ENCODE peak calls at places on chromosomes 16 and 17, in five cellular contexts. E is Peyer's patch, M is A549, D is gastrocnemius medialis, H is left ventricle myocardium inferior. S is an unnamed sample.
A peak's percentile ranks its signal among the peaks of the same experiment; 100 is the strongest.

GRCh38 chr17:38891441-38891840 is 21.6 kb downstream of the LASP1 start:
- DNase-seq in M (no peak), D (no peak), E (no peak), H (no peak), S (no peak)

GRCh38 chr17:74303300-74303699 is 22.7 kb upstream of the KIF19 start:
- DNase-seq in D (no peak), M (no peak), H (no peak), E (no peak), S (no peak)

GRCh38 chr16:85498607-85499006 is 114.5 kb upstream of the GSE1 start:
- DNase-seq in H (no peak), M (no peak), D (peak; percentile 49), E (peak; percentile 77), S (no peak)

GRCh38 chr16:57863434-57864160 is 61.3 kb upstream of the KIFC3 start:
- DNase-seq in M (peak; percentile 65), E (peak; percentile 77), H (peak; percentile 45), D (peak; percentile 38), S (peak; percentile 78)

GRCh38 chr17:42536048-42536371 is at the start of gene NAGLU:
- DNase-seq in H (peak; percentile 98), E (peak; percentile 98), D (peak; percentile 95), M (peak; percentile 100), S (peak; percentile 97)

GRCh38 chr17:39146273-39146672 is 5.2 kb downstream of the PLXDC1 start:
- DNase-seq in E (no peak), H (no peak), D (no peak), M (no peak), S (no peak)

GRCh38 chr17:63407741-63408330 is 38.3 kb downstream of the CYB561 start:
- DNase-seq in D (no peak), E (no peak), M (no peak), H (no peak), S (no peak)

GRCh38 chr16:20850981-20851380 is 44.7 kb downstream of the REXO5 start:
- DNase-seq in D (no peak), H (no peak), E (no peak), M (no peak), S (no peak)

GRCh38 chr16:23694707-23695373 is 16.2 kb downstream of the PLK1 start:
- DNase-seq in H (no peak), M (no peak), D (no peak), E (no peak), S (no peak)

GRCh38 chr17:20896153-20896649 is 146.6 kb downstream of the USP22 start:
- DNase-seq in E (no peak), M (no peak), D (no peak), H (no peak), S (no peak)

GRCh38 chr16:31535737-31536136 is 8.0 kb downstream of the AHSP start:
- DNase-seq in E (no peak), H (no peak), D (no peak), M (no peak), S (no peak)

GRCh38 chr17:2233441-2233947 is 70.1 kb downstream of the SMG6 start:
- DNase-seq in E (no peak), D (no peak), M (no peak), H (peak; percentile 33), S (no peak)

GRCh38 chr17:17377071-17377487 is 73.9 kb downstream of the NT5M start:
- DNase-seq in H (no peak), E (no peak), D (no peak), M (no peak), S (no peak)

GRCh38 chr17:752002-752619 is at the start of gene GEMIN4:
- DNase-seq in D (peak; percentile 81), E (peak; percentile 96), M (peak; percentile 94), H (peak; percentile 93), S (peak; percentile 91)

GRCh38 chr17:42178817-42179216 is 2.1 kb downstream of the KCNH4 start:
- DNase-seq in E (peak; percentile 67), M (no peak), H (no peak), D (no peak), S (no peak)

GRCh38 chr17:47967607-47968252 is 3.2 kb upstream of the CDK5RAP3 start:
- DNase-seq in H (no peak), E (peak; percentile 77), D (no peak), M (peak; percentile 61), S (no peak)

GRCh38 chr17:82889496-82890338 is 49.9 kb upstream of the ZNF750 start:
- DNase-seq in E (no peak), D (no peak), H (no peak), M (no peak), S (no peak)

GRCh38 chr16:88742896-88743605 is 36.7 kb downstream of the CTU2 start:
- DNase-seq in M (no peak), E (no peak), D (no peak), H (no peak), S (no peak)
- H3K4me1 ChIP-seq in M (peaks cover 4% of the 10 kb centered on the region), E (no peaks in the 10 kb centered on the region), D (no peaks in the 10 kb centered on the region), H (peaks cover 41% of the 10 kb centered on the region), S (no peaks in the 10 kb centered on the region)

DNA sequence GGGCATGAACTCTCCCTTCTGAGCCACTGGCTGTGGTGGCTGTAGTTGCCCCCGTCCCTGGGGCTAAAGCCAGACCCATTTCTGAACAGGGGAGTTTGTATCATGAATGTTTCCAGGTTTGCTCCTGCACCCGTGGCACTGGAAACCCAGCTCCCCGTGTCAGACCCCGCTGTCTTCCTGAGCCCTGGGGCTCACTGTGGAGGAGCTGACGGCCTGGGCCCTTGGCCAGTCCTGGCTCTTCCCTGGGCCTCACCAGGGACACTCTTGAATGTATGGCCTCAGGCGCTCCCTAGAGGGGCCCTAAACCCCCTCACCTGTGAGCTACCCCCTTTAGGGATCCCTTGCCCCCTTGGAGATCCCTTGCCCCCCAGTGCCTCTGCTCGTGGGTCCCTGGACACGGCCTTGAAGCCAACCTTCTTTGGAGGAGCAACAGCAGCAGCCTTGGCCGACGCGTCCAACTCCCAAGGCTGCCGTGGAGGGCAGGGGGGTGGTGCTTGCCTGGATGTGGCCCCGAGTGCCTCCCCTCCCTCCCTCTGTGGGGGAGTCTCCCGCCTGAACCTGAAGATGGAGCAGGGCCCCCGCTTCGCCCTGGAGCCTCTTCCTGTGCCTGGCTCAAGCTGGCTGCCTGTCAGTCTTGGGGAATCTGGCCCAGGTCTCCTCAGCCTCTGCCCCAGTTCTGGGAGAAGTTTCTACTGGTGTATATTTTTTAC is 15.9 kb downstream of the CASKIN2 start:
- DNase-seq in E (no peak), H (no peak), M (no peak), D (no peak), S (no peak)
- TF ChIP-seq CTCF in E (no peak), H (no peak), M (no peak), D (no peak), S (no peak)

GRCh38 chr17:76449126-76449525 is 3.8 kb downstream of the UBE2O start:
- DNase-seq in D (no peak), M (no peak), E (no peak), H (no peak), S (no peak)
- H3K4me1 ChIP-seq in D (peaks cover 52% of the 10 kb centered on the region), M (peaks cover 63% of the 10 kb centered on the region), E (no peaks in the 10 kb centered on the region), H (peaks cover 88% of the 10 kb centered on the region), S (peaks cover 71% of the 10 kb centered on the region)

GRCh38 chr17:80892900-80893603 is 98.6 kb upstream of the CHMP6 start:
- DNase-seq in D (peak; percentile 79), E (no peak), H (no peak), M (peak; percentile 60), S (no peak)

GRCh38 chr17:80895366-80895765 is 96.3 kb upstream of the CHMP6 start:
- DNase-seq in M (no peak), D (no peak), H (no peak), E (no peak), S (no peak)

GRCh38 chr17:80893604-80894438 is 97.8 kb upstream of the CHMP6 start:
- DNase-seq in D (no peak), E (no peak), M (no peak), H (no peak), S (no peak)

GRCh38 chr17:80894726-80895125 is 96.9 kb upstream of the CHMP6 start:
- DNase-seq in M (no peak), H (no peak), E (no peak), D (no peak), S (no peak)

GRCh38 chr17:80894439-80894721 is 97.3 kb upstream of the CHMP6 start:
- DNase-seq in D (no peak), M (peak; percentile 37), E (no peak), H (no peak), S (no peak)
- TF ChIP-seq CTCF in D (no peak), M (no peak), E (no peak), H (no peak), S (no peak)

DNA sequence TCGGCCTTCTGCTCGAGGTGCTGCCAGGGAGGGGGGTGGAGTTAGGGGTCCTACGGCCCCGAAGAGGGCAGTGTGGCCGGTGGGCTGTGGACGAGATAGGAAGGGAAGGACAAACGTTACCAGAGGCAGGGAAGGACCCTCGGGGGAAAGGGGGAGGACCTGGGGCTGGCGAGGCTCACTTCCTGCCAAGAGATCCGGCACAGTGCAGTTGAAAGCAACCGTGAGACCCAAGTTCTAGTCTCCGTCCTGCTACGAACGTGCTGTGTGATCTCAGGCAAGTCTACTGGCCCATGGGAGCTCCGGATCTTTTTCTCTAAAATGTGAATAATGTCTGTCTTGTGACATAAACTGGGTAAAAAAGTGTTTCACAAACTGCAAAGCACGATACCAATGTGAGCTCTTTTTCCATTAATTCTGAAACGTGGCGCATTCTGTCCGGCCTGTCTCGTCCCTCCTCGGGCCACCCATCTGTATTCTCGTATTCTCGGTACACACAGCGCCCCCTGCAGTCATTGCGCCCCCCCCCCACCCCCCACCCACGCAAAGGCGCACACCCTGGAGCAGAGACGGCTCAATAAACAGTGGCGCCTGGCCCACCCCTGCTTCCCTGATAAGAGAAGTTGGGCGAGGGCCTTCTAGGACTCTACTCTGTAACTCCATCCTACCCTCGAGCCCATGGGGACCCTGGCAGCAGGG is 8.8 kb downstream of the CYGB start:
- DNase-seq in E (peak; percentile 67), D (no peak), M (no peak), H (peak; percentile 78), S (peak; percentile 91)
- H3K4me1 ChIP-seq in E (peaks cover 4% of the 10 kb centered on the region), D (peaks cover 32% of the 10 kb centered on the region), M (peaks cover 24% of the 10 kb centered on the region), H (peaks cover 87% of the 10 kb centered on the region), S (no peaks in the 10 kb centered on the region)

GRCh38 chr16:59601452-59601851 is 867.3 kb upstream of the GOT2 start:
- DNase-seq in M (no peak), E (no peak), D (no peak), H (no peak), S (no peak)

GRCh38 chr16:59605706-59606105 is 871.6 kb upstream of the GOT2 start:
- DNase-seq in D (no peak), E (no peak), M (no peak), H (no peak), S (no peak)

DNA sequence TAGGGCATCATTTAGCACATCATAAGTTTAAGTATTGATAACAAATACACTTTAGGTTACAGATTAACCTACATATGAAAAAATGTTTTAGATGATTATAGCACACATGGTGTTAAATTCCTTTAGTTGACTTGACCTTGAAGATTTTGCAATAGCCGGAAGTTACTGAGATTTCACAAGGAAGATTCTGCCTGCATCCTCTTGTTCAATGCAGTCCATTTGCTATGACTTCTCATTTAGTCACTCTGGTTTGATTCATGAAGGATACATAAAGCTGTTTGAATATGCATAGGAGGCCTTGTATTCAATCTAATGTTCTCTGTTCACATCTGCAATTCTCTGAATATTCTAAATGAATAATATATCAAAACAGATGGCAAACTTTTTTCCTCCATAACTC is 870.2 kb upstream of the GOT2 start:
- DNase-seq in M (no peak), D (no peak), H (no peak), E (no peak), S (no peak)
- TF ChIP-seq CTCF in M (no peak), D (no peak), H (no peak), E (no peak), S (no peak)